ENCODE peak calls at places on chromosome X, in eight cellular contexts. I is heart left ventricle, G is left ventricle myocardium inferior, H is ascending aorta, O is gastrocnemius medialis, S is spleen, P is IMR-90, Q is MM.1S. L is an unnamed sample. For H3K4me1, the result is how much of the 10 kb centered on the place peaks cover.

GRCh38 chrX:23372220-23372902 is 37.7 kb downstream of the PTCHD1 start:
- DNase-seq in P (no peak), O (peak), H (no peak), G (no peak), S (no peak), Q (no peak), I (no peak), L (no peak)

GRCh38 chrX:31314921-31315320 is 243.1 kb upstream of the FTHL17 start:
- DNase-seq in O (no peak), G (no peak), Q (no peak), P (peak), I (no peak), H (no peak), S (no peak), L (no peak)

GRCh38 chrX:20046270-20046669 is 55.4 kb upstream of the BCLAF3 start:
- DNase-seq in I (no peak), O (no peak), Q (no peak), S (no peak), G (no peak), P (no peak), H (no peak), L (no peak)

GRCh38 chrX:114451397-114451796 is 132.5 kb upstream of the HTR2C start:
- DNase-seq in P (no peak), G (no peak), H (no peak), I (no peak), Q (no peak), S (no peak), O (no peak), L (no peak)

GRCh38 chrX:38796926-38797325 is 4.3 kb upstream of the MID1IP1 start:
- DNase-seq in S (no peak), O (no peak), G (no peak), P (peak), Q (no peak), H (no peak), I (no peak), L (no peak)

GRCh38 chrX:140572724-140573123 is 67.9 kb upstream of the SOX3 start:
- DNase-seq in I (no peak), S (no peak), H (no peak), O (no peak), Q (peak), G (no peak), P (peak), L (no peak)

GRCh38 chrX:129780441-129781105 is 824 bp downstream of the SASH3 start:
- DNase-seq in P (no peak), O (no peak), Q (peak), S (peak), G (no peak), H (no peak), I (no peak), L (no peak)

GRCh38 chrX:13938766-13939530 is 90.7 kb downstream of the GEMIN8 start:
- DNase-seq in P (no peak), S (no peak), I (no peak), Q (no peak), H (no peak), O (no peak), G (no peak), L (no peak)

GRCh38 chrX:133969191-133969590 is 16.2 kb downstream of the GPC3 start:
- DNase-seq in H (no peak), G (no peak), I (no peak), O (no peak), P (no peak), Q (no peak), S (no peak), L (no peak)

GRCh38 chrX:57821703-57822375 is 88.4 kb downstream of the ZXDA start:
- DNase-seq in O (peak), Q (peak), I (no peak), S (no peak), P (peak), H (no peak), G (no peak), L (peak)

GRCh38 chrX:13165266-13165665 is 120.8 kb upstream of the FAM9C start:
- DNase-seq in O (no peak), I (no peak), G (no peak), H (no peak), P (no peak), Q (no peak), S (no peak), L (no peak)

GRCh38 chrX:132488819-132489255 is at the start of gene MBNL3:
- DNase-seq in H (peak), I (peak), P (peak), Q (peak), G (peak), S (peak), O (peak), L (peak)

GRCh38 chrX:105564536-105564935 is 257.8 kb upstream of the NRK start:
- DNase-seq in O (no peak), P (peak), I (no peak), S (no peak), Q (no peak), H (no peak), G (no peak), L (no peak)

GRCh38 chrX:11264925-11265324 is 28.3 kb upstream of the AMELX start:
- DNase-seq in Q (no peak), H (no peak), P (no peak), O (no peak), S (no peak), I (no peak), G (no peak), L (no peak)

GRCh38 chrX:45767021-45767491 is 566.4 kb upstream of the DIPK2B start:
- DNase-seq in P (peak), S (no peak), O (no peak), I (no peak), G (no peak), H (no peak), Q (no peak), L (peak)

GRCh38 chrX:6383488-6383887 is 151.4 kb downstream of the VCX3A start:
- DNase-seq in S (no peak), H (no peak), O (no peak), I (no peak), G (no peak), P (no peak), Q (no peak), L (no peak)

GRCh38 chrX:47247206-47247998 is 14.6 kb downstream of the USP11 start:
- DNase-seq in I (no peak), Q (no peak), H (peak), G (no peak), O (no peak), S (peak), P (peak), L (no peak)

GRCh38 chrX:21956783-21957182 is 16.3 kb downstream of the SMS start:
- DNase-seq in I (no peak), Q (no peak), H (no peak), S (no peak), G (no peak), O (no peak), P (no peak), L (no peak)

GRCh38 chrX:13373807-13374187 is 53.9 kb upstream of the ATXN3L start:
- DNase-seq in P (peak), S (no peak), I (no peak), G (no peak), H (no peak), Q (no peak), O (no peak), L (peak)

GRCh38 chrX:24979081-24979480 is 36.7 kb downstream of the ARX start:
- DNase-seq in P (peak), H (no peak), G (no peak), S (no peak), O (no peak), Q (no peak), I (no peak), L (no peak)

GRCh38 chrX:6024204-6024603 is 204.5 kb downstream of the NLGN4X start:
- DNase-seq in Q (no peak), P (no peak), H (no peak), G (no peak), I (no peak), S (no peak), O (no peak), L (no peak)

GRCh38 chrX:72621619-72622485 is 49.2 kb upstream of the HDAC8 start:
- DNase-seq in I (no peak), S (no peak), O (no peak), Q (no peak), P (peak), G (no peak), H (no peak), L (peak)

GRCh38 chrX:2373615-2374014 is 127.2 kb downstream of the DHRSX start:
- DNase-seq in P (no peak), S (peak), H (no peak), Q (no peak), G (no peak), O (no peak), I (no peak), L (no peak)
- H3K27ac ChIP-seq in P (no peak), S (no peak), H (no peak), Q (no peak), G (no peak), O (no peak), I (no peak), L (no peak)

GRCh38 chrX:111124418-111124817 is 28.4 kb downstream of the PAK3 start:
- DNase-seq in O (no peak), P (no peak), I (no peak), Q (peak), G (no peak), H (no peak), S (no peak), L (no peak)

GRCh38 chrX:111119341-111119740 is 23.4 kb downstream of the PAK3 start:
- DNase-seq in G (no peak), H (no peak), O (no peak), P (no peak), I (no peak), Q (no peak), S (no peak), L (no peak)

GRCh38 chrX:111127038-111127437 is 31.0 kb downstream of the PAK3 start:
- DNase-seq in O (no peak), P (no peak), Q (no peak), G (no peak), H (no peak), I (no peak), S (no peak), L (no peak)

GRCh38 chrX:111123606-111124179 is 27.7 kb downstream of the PAK3 start:
- DNase-seq in P (no peak), Q (peak), G (no peak), H (no peak), S (no peak), O (no peak), I (no peak), L (no peak)

DNA sequence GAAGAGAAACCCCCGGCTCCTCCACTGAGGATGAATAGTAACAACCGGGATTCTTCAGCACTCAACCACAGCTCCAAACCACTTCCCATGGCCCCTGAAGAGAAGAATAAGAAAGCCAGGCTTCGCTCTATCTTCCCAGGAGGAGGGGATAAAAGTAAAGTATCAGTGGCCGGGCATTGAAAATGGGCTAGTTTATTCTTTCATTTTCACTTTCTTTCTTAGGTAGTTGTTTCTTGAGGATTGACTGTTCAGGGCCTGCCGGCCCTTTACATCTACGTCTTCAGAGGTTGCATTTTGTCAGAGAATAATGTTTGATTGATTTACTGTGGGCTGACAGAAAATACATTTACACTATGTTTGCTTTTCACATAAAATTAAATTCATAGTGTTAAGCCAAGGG is 27.1 kb downstream of the PAK3 start:
- DNase-seq in O (no peak), Q (peak), H (no peak), I (no peak), P (no peak), S (no peak), G (no peak), L (no peak)
- H3K4me1 ChIP-seq in O (under half), Q (under half), H (under half), I (under half), P (under half), S (under half), G (under half), L (under half)

DNA sequence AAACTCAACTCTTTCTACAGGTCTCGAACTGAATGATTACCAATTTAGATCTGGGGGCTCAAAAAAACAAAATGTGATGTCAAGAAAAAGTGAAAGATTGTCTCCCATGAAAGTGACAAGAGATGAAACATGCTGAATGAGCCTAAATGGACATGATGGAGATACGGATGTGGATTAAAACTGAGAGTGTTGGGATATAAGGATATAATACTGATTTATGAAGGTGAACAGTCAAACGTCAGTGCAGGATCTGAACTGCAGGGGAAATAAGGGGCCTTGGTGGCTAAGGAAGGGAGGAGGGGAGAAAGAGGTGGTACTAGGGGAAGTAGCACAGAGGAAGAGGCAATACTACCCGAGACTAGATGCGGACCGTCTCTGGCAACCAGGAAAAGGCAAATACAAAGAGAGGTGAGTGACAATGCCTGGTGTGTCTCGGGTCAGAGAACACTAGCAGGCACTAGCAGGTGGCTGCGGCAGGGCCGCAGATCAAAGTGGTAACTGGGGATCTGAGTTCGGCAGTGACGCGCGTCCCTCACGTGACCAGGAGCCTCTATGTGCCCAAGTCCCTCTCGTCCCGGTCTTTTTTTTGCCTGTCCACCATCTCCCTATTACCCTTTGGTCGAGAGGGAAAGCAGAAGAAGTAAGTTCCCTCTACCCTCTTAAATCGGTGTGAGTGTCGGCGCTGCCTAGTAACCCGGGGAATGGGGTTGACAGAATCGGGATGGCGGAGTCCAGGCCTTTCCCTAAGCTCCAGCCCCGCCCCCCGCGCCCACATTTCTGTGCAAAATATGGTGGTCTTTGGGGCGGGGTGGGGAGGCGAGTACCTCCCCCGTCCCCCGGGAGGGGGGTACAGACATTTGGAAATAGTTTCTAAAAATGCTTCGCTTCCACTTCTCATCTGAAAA is at the start of gene TCEAL1:
- DNase-seq in Q (peak), O (peak), H (peak), P (peak), I (peak), G (peak), S (peak), L (peak)
- H3K27ac ChIP-seq in Q (peak), O (peak), H (peak), P (peak), I (peak), G (peak), S (peak), L (peak)

GRCh38 chrX:153885208-153885787 is 675 bp downstream of the L1CAM start:
- DNase-seq in Q (no peak), G (no peak), P (no peak), O (no peak), H (no peak), I (peak), S (no peak), L (no peak)

GRCh38 chrX:153887385-153887784 is 1.4 kb upstream of the L1CAM start:
- DNase-seq in G (no peak), Q (no peak), O (no peak), H (no peak), I (peak), S (no peak), P (no peak), L (no peak)

GRCh38 chrX:153884136-153885076 is 1.6 kb downstream of the L1CAM start:
- DNase-seq in O (no peak), I (peak), S (no peak), G (no peak), P (no peak), H (no peak), Q (no peak), L (no peak)

GRCh38 chrX:153886915-153887314 is 942 bp upstream of the L1CAM start:
- DNase-seq in Q (no peak), S (no peak), O (no peak), G (no peak), I (peak), P (no peak), H (no peak), L (no peak)

GRCh38 chrX:153885968-153886903 is at the start of gene L1CAM:
- DNase-seq in H (no peak), G (no peak), I (peak), S (no peak), P (no peak), O (no peak), Q (no peak), L (no peak)
- H3K4me1 ChIP-seq in H (under half), G (under half), I (under half), S (under half), P (under half), O (under half), Q (under half), L (under half)

L was measured in endothelial cell of umbilical vein.